ENCODE peak calls at places on chromosome 10, in four cellular contexts. One of them, this sample, is unnamed.

GRCh38 chr10:131975003-131975402 is 6.7 kb downstream of the BNIP3 start:
- DNase-seq in tibial nerve: no peak
- DNase-seq in right lobe of liver: no peak
- DNase-seq in A549: no peak
- DNase-seq in this sample: peak; percentile 12

GRCh38 chr10:122461367-122461728 is at the start of gene HTRA1:
- DNase-seq in tibial nerve: peak; percentile 66
- DNase-seq in right lobe of liver: peak; percentile 91
- DNase-seq in A549: peak; percentile 63
- DNase-seq in this sample: peak; percentile 49

GRCh38 chr10:33381391-33381790 is 46.9 kb upstream of the NRP1 start:
- DNase-seq in tibial nerve: no peak
- DNase-seq in right lobe of liver: no peak
- DNase-seq in A549: no peak
- DNase-seq in this sample: no peak

GRCh38 chr10:47372726-47373125 is 11.4 kb downstream of the ZNF488 start:
- DNase-seq in tibial nerve: no peak
- DNase-seq in right lobe of liver: no peak
- DNase-seq in A549: no peak
- DNase-seq in this sample: peak; percentile 47

GRCh38 chr10:84820121-84820520 is 491.7 kb downstream of the CCSER2 start:
- DNase-seq in tibial nerve: no peak
- DNase-seq in right lobe of liver: no peak
- DNase-seq in A549: peak; percentile 12
- DNase-seq in this sample: no peak

GRCh38 chr10:21160116-21160515 is 263.0 kb upstream of the NEBL start:
- DNase-seq in tibial nerve: no peak
- DNase-seq in right lobe of liver: no peak
- DNase-seq in A549: no peak
- DNase-seq in this sample: no peak

GRCh38 chr10:29926649-29927048 is 132.7 kb downstream of the JCAD start:
- DNase-seq in tibial nerve: no peak
- DNase-seq in right lobe of liver: no peak
- DNase-seq in A549: no peak
- DNase-seq in this sample: no peak

GRCh38 chr10:26860542-26861325 is at the start of gene ABI1:
- DNase-seq in tibial nerve: peak; percentile 90
- DNase-seq in right lobe of liver: peak; percentile 98
- DNase-seq in A549: peak; percentile 98
- DNase-seq in this sample: peak; percentile 98

GRCh38 chr10:122475581-122475980 is 14.2 kb downstream of the HTRA1 start:
- DNase-seq in tibial nerve: no peak
- DNase-seq in right lobe of liver: no peak
- DNase-seq in A549: no peak
- DNase-seq in this sample: no peak

GRCh38 chr10:5665380-5666323 is 743 bp downstream of the ASB13 start:
- DNase-seq in tibial nerve: no peak
- DNase-seq in right lobe of liver: peak; percentile 49
- DNase-seq in A549: no peak
- DNase-seq in this sample: no peak

GRCh38 chr10:70267161-70267933 is 16.5 kb downstream of the NPFFR1 start:
- DNase-seq in tibial nerve: no peak
- DNase-seq in right lobe of liver: no peak
- DNase-seq in A549: peak; percentile 54
- DNase-seq in this sample: no peak

GRCh38 chr10:107391901-107392300 is 227.4 kb upstream of the SORCS1 start:
- DNase-seq in tibial nerve: no peak
- DNase-seq in right lobe of liver: no peak
- DNase-seq in A549: no peak
- DNase-seq in this sample: no peak

GRCh38 chr10:96229568-96230030 is 41.8 kb downstream of the BLNK start:
- DNase-seq in tibial nerve: peak; percentile 48
- DNase-seq in right lobe of liver: peak; percentile 83
- DNase-seq in A549: peak; percentile 84
- DNase-seq in this sample: peak; percentile 58

GRCh38 chr10:62081322-62081945 is 179.9 kb downstream of the ARID5B start:
- DNase-seq in tibial nerve: no peak
- DNase-seq in right lobe of liver: no peak
- DNase-seq in A549: no peak
- DNase-seq in this sample: no peak

GRCh38 chr10:22252286-22252800 is 34.5 kb upstream of the EBLN1 start:
- DNase-seq in tibial nerve: peak; percentile 38
- DNase-seq in right lobe of liver: peak; percentile 54
- DNase-seq in A549: no peak
- DNase-seq in this sample: peak; percentile 32
- TF ChIP-seq POLR2A in tibial nerve: no peak
- TF ChIP-seq POLR2A in right lobe of liver: no peak
- TF ChIP-seq POLR2A in A549: no peak
- TF ChIP-seq POLR2A in this sample: no peak

DNA sequence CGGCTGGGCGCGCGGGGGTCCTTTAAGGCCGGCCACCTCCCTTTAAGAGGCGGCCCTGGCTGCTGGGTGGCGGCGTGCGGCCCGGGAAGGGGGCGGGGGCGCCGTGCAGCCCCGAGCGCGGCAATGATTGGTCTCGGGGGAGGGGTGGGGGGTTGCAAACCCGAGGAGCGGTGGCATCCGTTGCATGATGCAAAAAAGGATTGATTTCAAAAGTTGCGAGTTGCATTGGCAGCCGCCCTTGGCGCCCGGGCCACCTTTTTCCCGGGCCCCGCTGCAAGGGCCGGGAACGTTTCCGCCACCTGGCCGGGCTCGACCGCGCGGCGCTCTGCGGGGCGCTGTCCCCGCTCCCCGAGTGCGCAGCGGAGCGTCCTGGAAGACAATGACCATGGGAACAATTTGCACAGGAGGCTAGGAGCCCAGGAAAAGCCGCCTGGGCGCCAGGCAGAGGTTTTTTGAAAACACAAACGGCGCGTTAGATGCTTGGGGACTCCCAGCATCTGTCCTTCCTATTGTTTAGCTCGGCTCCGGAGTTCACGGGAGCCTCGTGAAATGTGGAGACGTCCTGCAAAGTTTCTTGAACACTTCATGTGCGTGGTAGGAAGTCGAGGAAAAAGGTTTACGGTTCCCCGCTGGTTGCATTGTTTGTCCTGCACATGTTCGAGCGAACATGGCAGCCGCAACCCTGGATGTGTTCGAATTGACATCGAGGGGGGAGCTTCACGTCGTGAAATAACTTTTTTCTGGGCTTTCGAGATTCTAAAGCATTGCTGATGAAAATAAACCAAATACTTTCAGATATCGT is at the start of gene SEPHS1:
- DNase-seq in tibial nerve: peak; percentile 23
- DNase-seq in right lobe of liver: peak; percentile 82
- DNase-seq in A549: peak; percentile 90
- DNase-seq in this sample: peak; percentile 22
- TF ChIP-seq POLR2A in tibial nerve: no peak
- TF ChIP-seq POLR2A in right lobe of liver: peak; percentile 55
- TF ChIP-seq POLR2A in A549: peak; percentile 65
- TF ChIP-seq POLR2A in this sample: no peak

GRCh38 chr10:60138842-60139241 is 232.5 kb upstream of the CCDC6 start:
- DNase-seq in tibial nerve: no peak
- DNase-seq in right lobe of liver: no peak
- DNase-seq in A549: no peak
- DNase-seq in this sample: no peak

GRCh38 chr10:60138026-60138425 is 231.7 kb upstream of the CCDC6 start:
- DNase-seq in tibial nerve: no peak
- DNase-seq in right lobe of liver: no peak
- DNase-seq in A549: no peak
- DNase-seq in this sample: no peak

GRCh38 chr10:60140681-60141632 is 234.6 kb upstream of the CCDC6 start:
- DNase-seq in tibial nerve: no peak
- DNase-seq in right lobe of liver: no peak
- DNase-seq in A549: peak; percentile 52
- DNase-seq in this sample: no peak

GRCh38 chr10:60139290-60139689 is 232.9 kb upstream of the CCDC6 start:
- DNase-seq in tibial nerve: no peak
- DNase-seq in right lobe of liver: no peak
- DNase-seq in A549: no peak
- DNase-seq in this sample: no peak

GRCh38 chr10:60139798-60140566 is 233.6 kb upstream of the CCDC6 start:
- DNase-seq in tibial nerve: no peak
- DNase-seq in right lobe of liver: no peak
- DNase-seq in A549: peak; percentile 23
- DNase-seq in this sample: no peak
- TF ChIP-seq POLR2A in tibial nerve: no peak
- TF ChIP-seq POLR2A in right lobe of liver: no peak
- TF ChIP-seq POLR2A in A549: no peak
- TF ChIP-seq POLR2A in this sample: no peak

DNA sequence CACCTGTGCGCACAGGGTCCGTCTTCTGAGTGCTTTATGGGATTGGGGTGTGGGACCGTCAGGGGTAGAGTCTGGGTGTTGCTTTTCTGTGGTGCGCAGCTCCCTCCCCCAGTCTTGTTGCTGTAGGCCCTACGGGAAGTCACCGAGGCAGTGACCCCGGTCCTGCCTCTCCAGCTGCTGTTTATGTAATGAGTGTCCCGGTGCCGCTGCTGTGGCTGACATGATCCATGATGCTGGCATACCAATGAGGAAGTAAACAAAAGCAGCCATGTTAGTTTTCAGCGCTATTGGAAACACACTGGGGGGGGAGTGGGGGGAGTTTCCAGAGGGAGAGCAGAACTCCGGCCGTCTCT is 1.1 kb downstream of the TRIM8 start:
- DNase-seq in tibial nerve: peak; percentile 62
- DNase-seq in right lobe of liver: peak; percentile 86
- DNase-seq in A549: peak; percentile 74
- DNase-seq in this sample: peak; percentile 85
- TF ChIP-seq POLR2A in tibial nerve: no peak
- TF ChIP-seq POLR2A in right lobe of liver: peak; percentile 55
- TF ChIP-seq POLR2A in A549: no peak
- TF ChIP-seq POLR2A in this sample: no peak

GRCh38 chr10:101029520-101030309 is 1.2 kb downstream of the PDZD7 start:
- DNase-seq in tibial nerve: no peak
- DNase-seq in right lobe of liver: no peak
- DNase-seq in A549: peak; percentile 34
- DNase-seq in this sample: no peak

GRCh38 chr10:101030492-101031127 is 319 bp downstream of the PDZD7 start:
- DNase-seq in tibial nerve: no peak
- DNase-seq in right lobe of liver: no peak
- DNase-seq in A549: no peak
- DNase-seq in this sample: no peak

GRCh38 chr10:101031128-101031795 is at the start of the genes PDZD7 and SFXN3:
- DNase-seq in tibial nerve: peak; percentile 94
- DNase-seq in right lobe of liver: peak; percentile 98
- DNase-seq in A549: peak; percentile 95
- DNase-seq in this sample: peak; percentile 89

GRCh38 chr10:101032637-101033201 is 1.7 kb downstream of the SFXN3 start:
- DNase-seq in tibial nerve: no peak
- DNase-seq in right lobe of liver: peak; percentile 42
- DNase-seq in A549: peak; percentile 65
- DNase-seq in this sample: no peak

DNA sequence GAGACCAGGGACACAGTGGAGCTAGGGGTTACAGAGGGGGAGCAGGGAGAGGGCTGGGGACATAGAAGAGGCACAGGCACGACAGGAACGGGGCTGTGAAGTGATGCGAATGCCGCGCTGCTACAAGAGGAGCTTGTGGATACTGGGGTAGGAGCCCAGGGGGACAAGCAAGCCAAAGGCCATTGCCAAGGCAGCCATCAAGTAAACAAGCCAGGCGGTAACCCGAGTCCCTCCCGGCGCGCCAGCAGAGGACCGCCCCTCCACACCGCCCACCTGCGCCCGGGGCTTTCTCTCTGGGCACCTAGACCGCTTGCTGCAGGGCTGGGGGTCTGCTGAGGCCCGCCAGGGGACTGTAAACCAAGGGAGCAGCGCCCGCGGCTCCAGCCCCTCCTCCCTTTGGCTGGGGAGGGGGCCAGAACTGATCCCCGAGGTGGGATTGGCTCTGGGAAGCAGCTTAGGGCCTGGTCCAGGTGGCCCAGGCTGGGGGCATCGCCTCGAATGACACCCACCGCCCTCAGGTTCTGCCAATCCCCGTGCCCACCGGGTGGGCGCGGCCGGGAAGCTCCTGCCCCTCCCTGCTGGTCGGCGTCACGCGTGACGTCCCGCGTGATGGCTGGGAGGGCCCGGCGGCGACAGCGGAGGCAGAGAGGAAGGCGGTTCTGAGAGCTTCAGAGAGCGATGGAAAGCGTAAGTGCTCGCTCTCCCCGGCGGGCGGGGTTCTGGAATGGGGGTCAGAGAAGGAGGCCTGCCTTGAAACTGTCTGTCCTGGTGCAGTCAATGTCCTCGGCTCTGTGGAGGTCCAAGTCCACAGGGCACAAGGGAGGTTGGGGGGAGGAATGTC is 982 bp downstream of the SFXN3 start:
- DNase-seq in tibial nerve: peak; percentile 71
- DNase-seq in right lobe of liver: peak; percentile 82
- DNase-seq in A549: peak; percentile 65
- DNase-seq in this sample: peak; percentile 68
- TF ChIP-seq POLR2A in tibial nerve: peak; percentile 42
- TF ChIP-seq POLR2A in right lobe of liver: peak; percentile 45
- TF ChIP-seq POLR2A in A549: peak; percentile 29
- TF ChIP-seq POLR2A in this sample: no peak